ENCODE peak calls at places on chromosomes 1 and 21, in six cellular contexts. N is A549, J is Panc1, I is tibial nerve, H is cardiac muscle cell, F is hepatocyte. W is an unnamed sample.

GRCh38 chr1:217540321-217540720 is 90.6 kb downstream of the GPATCH2 start:
- DNase-seq in H (no peak), N (no peak), J (no peak), F (no peak), I (no peak), W (no peak)

GRCh38 chr1:161091093-161091492 is 1.7 kb upstream of the NECTIN4 start:
- DNase-seq in I (no peak), F (no peak), J (no peak), N (no peak), H (no peak), W (no peak)

GRCh38 chr1:59553381-59553780 is 256.5 kb downstream of the FGGY start:
- DNase-seq in H (no peak), J (no peak), N (no peak), F (no peak), I (no peak), W (no peak)

GRCh38 chr1:230708631-230709580 is 5.0 kb downstream of the AGT start:
- DNase-seq in N (no peak), I (no peak), F (peak; percentile 88), H (peak; percentile 33), J (no peak), W (no peak)

GRCh38 chr1:164977561-164977960 is 379.0 kb downstream of the LMX1A start:
- DNase-seq in F (no peak), I (no peak), H (no peak), N (no peak), J (no peak), W (no peak)

GRCh38 chr21:39775816-39776215 is 30.8 kb downstream of the IGSF5 start:
- DNase-seq in F (no peak), I (no peak), J (no peak), N (no peak), H (no peak), W (no peak)

GRCh38 chr1:167635941-167636340 is 5.9 kb downstream of the RCSD1 start:
- DNase-seq in H (no peak), J (no peak), F (no peak), I (no peak), N (no peak), W (no peak)

GRCh38 chr21:39647476-39647875 is 34.7 kb downstream of the B3GALT5 start:
- DNase-seq in H (no peak), N (no peak), I (no peak), F (no peak), J (no peak), W (no peak)

GRCh38 chr1:234302334-234302962 is 70.8 kb upstream of the COA6 start:
- DNase-seq in J (no peak), F (no peak), I (peak; percentile 6), H (no peak), N (no peak), W (peak; percentile 79)

DNA sequence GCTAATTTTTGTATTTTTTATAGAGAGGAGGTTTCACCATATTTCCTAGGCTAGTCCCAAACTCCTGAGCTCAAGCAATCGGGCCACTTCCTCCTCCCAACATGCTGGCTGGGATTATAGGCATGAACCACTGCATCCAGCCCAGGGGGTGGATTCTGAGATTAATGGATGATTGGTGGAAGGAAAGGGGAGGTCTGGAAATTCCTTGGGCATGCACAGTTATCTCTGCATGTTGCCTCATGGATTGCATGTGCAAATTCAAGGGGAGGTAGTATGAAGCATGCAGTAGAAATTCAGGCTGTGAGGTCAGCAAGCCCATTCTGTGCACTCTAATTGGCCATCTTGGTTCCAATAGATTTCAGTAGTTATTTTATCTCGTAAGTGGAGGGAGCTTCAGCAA is 124.4 kb downstream of the SPATA46 start:
- DNase-seq in I (no peak), J (no peak), H (peak; percentile 51), N (no peak), F (no peak), W (no peak)
- H3K27ac ChIP-seq in I (no peak overlapping the region), J (no peak overlapping the region), H (no peak overlapping the region), N (no peak overlapping the region), F (no peak overlapping the region), W (no peak overlapping the region)

GRCh38 chr1:201508809-201509208 is 1.9 kb upstream of the CSRP1 start:
- DNase-seq in J (no peak), F (no peak), H (no peak), N (no peak), I (no peak), W (no peak)
- H3K27ac ChIP-seq in J (no peak overlapping the region), F (no peak overlapping the region), H (no peak overlapping the region), N (no peak overlapping the region), I (no peak overlapping the region), W (no peak overlapping the region)

DNA sequence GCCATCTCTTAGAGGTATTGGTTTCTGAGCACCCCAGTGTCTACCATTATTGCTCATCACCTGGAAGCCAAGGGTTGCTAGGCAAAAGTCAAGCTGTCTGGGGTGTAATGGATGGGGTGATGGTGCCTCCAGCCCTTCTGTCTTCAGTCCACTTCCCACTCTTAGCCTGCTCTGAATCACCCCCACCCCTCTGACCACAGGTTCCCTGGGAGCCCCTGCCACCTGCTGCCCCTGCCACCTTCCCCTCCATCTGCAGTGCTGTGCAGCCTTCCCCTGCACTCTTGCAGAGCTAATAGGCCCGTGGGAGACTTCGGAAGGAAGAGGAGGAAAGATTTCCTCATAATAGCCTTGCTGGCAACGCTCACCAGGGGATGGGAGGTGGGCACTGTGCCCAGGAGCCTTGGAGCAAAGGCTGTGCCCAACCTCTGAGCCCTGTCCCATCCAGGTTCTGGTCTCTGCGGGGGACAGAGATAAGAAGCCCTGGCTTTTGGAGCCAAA is 35.5 kb downstream of the CAPN2 start:
- DNase-seq in I (no peak), F (no peak), H (peak; percentile 74), N (no peak), J (no peak), W (no peak)
- H3K27ac ChIP-seq in I (peak overlapping the region; percentile 81), F (peak overlapping the region; percentile 83), H (no peak overlapping the region), N (peak overlapping the region; percentile 81), J (peak overlapping the region; percentile 32), W (no peak overlapping the region)

GRCh38 chr1:162108426-162108825 is 38.9 kb downstream of the NOS1AP start:
- DNase-seq in F (no peak), I (no peak), H (peak; percentile 10), J (no peak), N (no peak), W (no peak)
- H3K27ac ChIP-seq in F (no peak overlapping the region), I (no peak overlapping the region), H (no peak overlapping the region), J (no peak overlapping the region), N (no peak overlapping the region), W (no peak overlapping the region)

GRCh38 chr1:183025782-183026774 is 2.9 kb downstream of the LAMC1 start:
- DNase-seq in F (no peak), N (no peak), I (no peak), J (no peak), H (no peak), W (no peak)
- H3K27ac ChIP-seq in F (peak overlapping the region; percentile 100), N (peak overlapping the region; percentile 58), I (peak overlapping the region; percentile 99), J (peak overlapping the region; percentile 81), H (no peak overlapping the region), W (no peak overlapping the region)

DNA sequence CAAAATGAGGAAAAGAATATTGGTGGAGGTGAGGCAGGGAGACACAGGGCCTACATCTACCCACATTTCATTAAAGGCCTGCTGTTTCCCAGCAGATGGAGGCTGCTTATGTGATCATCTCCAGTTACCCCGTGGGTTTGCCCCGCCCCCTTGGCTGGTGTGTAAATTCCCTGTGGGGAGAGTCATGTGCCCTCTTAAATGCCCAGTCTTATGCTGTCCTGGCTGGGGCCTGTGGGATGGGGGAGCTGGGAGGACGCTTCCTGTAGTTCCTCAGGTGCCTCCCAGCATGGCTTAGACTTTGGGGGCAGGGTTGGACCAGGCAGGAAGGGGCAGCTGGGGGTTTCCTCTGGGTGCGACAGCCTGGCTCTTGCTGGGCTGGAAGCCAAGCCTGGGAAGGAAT is 15.5 kb upstream of the CITED4 start:
- DNase-seq in J (no peak), F (no peak), N (no peak), H (peak; percentile 89), I (peak; percentile 44), W (no peak)
- H3K27ac ChIP-seq in J (peak overlapping the region; percentile 88), F (no peak overlapping the region), N (peak overlapping the region; percentile 86), H (no peak overlapping the region), I (peak overlapping the region; percentile 74), W (no peak overlapping the region)

GRCh38 chr1:111198836-111199235 is 1.6 kb downstream of the DENND2D start:
- DNase-seq in N (no peak), H (no peak), I (no peak), F (no peak), J (no peak), W (no peak)
- H3K27ac ChIP-seq in N (no peak overlapping the region), H (no peak overlapping the region), I (no peak overlapping the region), F (no peak overlapping the region), J (no peak overlapping the region), W (peak overlapping the region; percentile 67)

GRCh38 chr1:112393634-112393976 is 2.4 kb upstream of the CTTNBP2NL start:
- DNase-seq in F (no peak), H (peak; percentile 67), I (no peak), J (no peak), N (no peak), W (no peak)
- H3K27ac ChIP-seq in F (peak overlapping the region; percentile 88), H (no peak overlapping the region), I (peak overlapping the region; percentile 98), J (peak overlapping the region; percentile 92), N (peak overlapping the region; percentile 96), W (no peak overlapping the region)

DNA sequence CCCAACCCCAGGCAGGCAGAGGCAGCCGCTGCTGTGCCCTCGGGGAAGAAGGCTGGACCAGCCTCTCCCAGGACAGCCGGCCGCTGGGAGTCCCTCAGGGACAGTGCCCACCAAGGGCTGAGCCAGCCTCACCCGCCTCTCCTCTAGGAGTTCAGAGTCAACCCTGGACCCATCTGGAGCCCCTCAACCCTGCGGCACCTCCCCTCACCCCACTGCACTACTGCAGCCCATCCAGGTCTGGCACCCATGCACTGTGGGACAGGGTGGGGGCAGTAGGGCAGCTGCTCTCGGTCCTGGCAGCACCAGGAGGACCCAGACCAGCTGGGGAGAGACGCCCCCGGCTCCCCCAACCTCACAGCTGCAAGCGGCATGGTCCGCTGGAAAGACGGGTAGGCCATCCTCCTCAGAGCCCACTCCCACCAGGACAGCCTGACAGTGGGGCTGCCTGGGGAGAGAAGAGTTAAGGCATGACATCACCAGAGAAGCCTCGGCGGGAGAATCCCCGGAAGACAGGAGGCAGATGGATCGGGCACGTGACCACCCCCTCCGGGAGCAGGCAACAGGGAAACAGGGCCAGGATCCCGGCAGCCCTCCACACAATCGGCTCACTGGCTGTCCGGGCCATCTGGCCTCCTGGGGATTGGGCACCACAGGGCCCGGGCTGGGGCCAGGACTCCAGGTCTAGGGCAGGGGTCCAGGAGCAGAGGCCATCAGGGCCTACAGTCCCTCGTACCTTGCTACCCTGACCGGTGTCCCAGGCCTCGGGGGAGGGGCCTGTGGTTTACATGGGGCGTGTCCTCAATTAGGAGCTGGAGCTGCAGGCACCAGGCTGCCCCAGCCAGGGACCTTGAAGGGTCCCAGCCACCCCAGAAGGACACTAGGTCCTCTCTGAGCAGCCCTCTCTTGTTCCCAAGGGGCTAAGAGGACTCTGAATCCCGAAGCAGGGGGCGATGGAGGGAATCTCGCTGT is 3.1 kb downstream of the ACAP3 start:
- DNase-seq in F (peak; percentile 89), I (peak; percentile 62), H (peak; percentile 81), N (no peak), J (no peak), W (no peak)
- H3K27ac ChIP-seq in F (peak overlapping the region; percentile 93), I (peak overlapping the region; percentile 75), H (no peak overlapping the region), N (peak overlapping the region; percentile 95), J (peak overlapping the region; percentile 59), W (peak overlapping the region; percentile 56)

W was measured in HL-60.